ENCODE peak calls at places on chromosomes 3 and 15, in seven cellular contexts. One of them, this sample, is unnamed.

GRCh38 chr15:93152264-93152884 is 63.4 kb upstream of the RGMA start:
- DNase-seq in retinal pigment epithelial cell: no peak
- DNase-seq in tibial nerve: no peak
- DNase-seq in cardiac fibroblast: no peak
- DNase-seq in Caco-2: no peak
- DNase-seq in AG09319: no peak
- DNase-seq in Panc1: no peak
- DNase-seq in this sample: no peak

GRCh38 chr3:5699811-5700210 is 512.3 kb downstream of the EDEM1 start:
- DNase-seq in retinal pigment epithelial cell: no peak
- DNase-seq in tibial nerve: no peak
- DNase-seq in Caco-2: no peak
- DNase-seq in AG09319: no peak
- DNase-seq in Panc1: no peak
- DNase-seq in cardiac fibroblast: no peak
- DNase-seq in this sample: no peak

GRCh38 chr3:120274739-120275167 is 10.3 kb downstream of the GPR156 start:
- DNase-seq in retinal pigment epithelial cell: peak
- DNase-seq in AG09319: no peak
- DNase-seq in cardiac fibroblast: peak
- DNase-seq in tibial nerve: no peak
- DNase-seq in Caco-2: peak
- DNase-seq in Panc1: no peak
- DNase-seq in this sample: no peak

GRCh38 chr3:189458536-189458935 is 172.7 kb upstream of the TP63 start:
- DNase-seq in Panc1: no peak
- DNase-seq in retinal pigment epithelial cell: no peak
- DNase-seq in AG09319: no peak
- DNase-seq in Caco-2: no peak
- DNase-seq in tibial nerve: no peak
- DNase-seq in cardiac fibroblast: no peak
- DNase-seq in this sample: no peak

GRCh38 chr3:63344676-63345075 is 66.6 kb downstream of the SYNPR start:
- DNase-seq in Caco-2: no peak
- DNase-seq in Panc1: no peak
- DNase-seq in retinal pigment epithelial cell: no peak
- DNase-seq in cardiac fibroblast: no peak
- DNase-seq in tibial nerve: no peak
- DNase-seq in AG09319: no peak
- DNase-seq in this sample: no peak

GRCh38 chr3:114649331-114649730 is 355.5 kb downstream of the TIGIT start:
- DNase-seq in cardiac fibroblast: peak
- DNase-seq in tibial nerve: no peak
- DNase-seq in Caco-2: no peak
- DNase-seq in AG09319: no peak
- DNase-seq in Panc1: no peak
- DNase-seq in retinal pigment epithelial cell: no peak
- DNase-seq in this sample: no peak

GRCh38 chr15:39919740-39920509 is at the start of gene GPR176:
- DNase-seq in Panc1: no peak
- DNase-seq in Caco-2: peak
- DNase-seq in AG09319: peak
- DNase-seq in tibial nerve: peak
- DNase-seq in retinal pigment epithelial cell: no peak
- DNase-seq in cardiac fibroblast: peak
- DNase-seq in this sample: peak

GRCh38 chr3:51703026-51703775 is 3.7 kb upstream of the GRM2 start:
- DNase-seq in cardiac fibroblast: no peak
- DNase-seq in Caco-2: no peak
- DNase-seq in retinal pigment epithelial cell: no peak
- DNase-seq in Panc1: no peak
- DNase-seq in tibial nerve: no peak
- DNase-seq in AG09319: no peak
- DNase-seq in this sample: peak

GRCh38 chr3:179146911-179147570 is 1.1 kb upstream of the PIK3CA start:
- DNase-seq in tibial nerve: peak
- DNase-seq in cardiac fibroblast: peak
- DNase-seq in Panc1: peak
- DNase-seq in Caco-2: peak
- DNase-seq in AG09319: no peak
- DNase-seq in retinal pigment epithelial cell: no peak
- DNase-seq in this sample: no peak

GRCh38 chr3:184381261-184382224 is 1.7 kb downstream of the CHRD start:
- DNase-seq in retinal pigment epithelial cell: no peak
- DNase-seq in AG09319: no peak
- DNase-seq in Panc1: no peak
- DNase-seq in tibial nerve: no peak
- DNase-seq in Caco-2: no peak
- DNase-seq in cardiac fibroblast: no peak
- DNase-seq in this sample: no peak

GRCh38 chr3:122394173-122394572 is 10.2 kb downstream of the FAM162A start:
- DNase-seq in cardiac fibroblast: no peak
- DNase-seq in Panc1: no peak
- DNase-seq in retinal pigment epithelial cell: no peak
- DNase-seq in tibial nerve: no peak
- DNase-seq in AG09319: no peak
- DNase-seq in Caco-2: peak
- DNase-seq in this sample: no peak

GRCh38 chr3:50237133-50237651 is 1.2 kb downstream of the GNAI2 start:
- DNase-seq in Caco-2: no peak
- DNase-seq in cardiac fibroblast: peak
- DNase-seq in tibial nerve: no peak
- DNase-seq in Panc1: no peak
- DNase-seq in retinal pigment epithelial cell: no peak
- DNase-seq in AG09319: no peak
- DNase-seq in this sample: peak

GRCh38 chr3:105834768-105835167 is 34.0 kb downstream of the CBLB start:
- DNase-seq in tibial nerve: no peak
- DNase-seq in cardiac fibroblast: no peak
- DNase-seq in Caco-2: no peak
- DNase-seq in retinal pigment epithelial cell: no peak
- DNase-seq in Panc1: no peak
- DNase-seq in AG09319: no peak
- DNase-seq in this sample: no peak

GRCh38 chr15:99427668-99428361 is 138.0 kb upstream of the MEF2A start:
- DNase-seq in Panc1: no peak
- DNase-seq in Caco-2: no peak
- DNase-seq in cardiac fibroblast: no peak
- DNase-seq in tibial nerve: no peak
- DNase-seq in AG09319: no peak
- DNase-seq in retinal pigment epithelial cell: no peak
- DNase-seq in this sample: no peak

GRCh38 chr3:17357035-17357710 is 385.3 kb downstream of the TBC1D5 start:
- DNase-seq in Caco-2: no peak
- DNase-seq in cardiac fibroblast: no peak
- DNase-seq in retinal pigment epithelial cell: no peak
- DNase-seq in tibial nerve: no peak
- DNase-seq in AG09319: no peak
- DNase-seq in Panc1: no peak
- DNase-seq in this sample: no peak

GRCh38 chr15:92226020-92226612 is 167.6 kb upstream of the ST8SIA2 start:
- DNase-seq in tibial nerve: peak
- DNase-seq in retinal pigment epithelial cell: no peak
- DNase-seq in cardiac fibroblast: peak
- DNase-seq in Caco-2: peak
- DNase-seq in Panc1: no peak
- DNase-seq in AG09319: no peak
- DNase-seq in this sample: no peak

GRCh38 chr3:16366581-16366980 is 101.6 kb downstream of the OXNAD1 start:
- DNase-seq in cardiac fibroblast: no peak
- DNase-seq in retinal pigment epithelial cell: no peak
- DNase-seq in Panc1: no peak
- DNase-seq in tibial nerve: no peak
- DNase-seq in AG09319: no peak
- DNase-seq in Caco-2: no peak
- DNase-seq in this sample: no peak

GRCh38 chr15:93144477-93145270 is 55.7 kb upstream of the RGMA start:
- DNase-seq in Panc1: no peak
- DNase-seq in AG09319: no peak
- DNase-seq in cardiac fibroblast: no peak
- DNase-seq in tibial nerve: no peak
- DNase-seq in retinal pigment epithelial cell: no peak
- DNase-seq in Caco-2: no peak
- DNase-seq in this sample: no peak

GRCh38 chr15:58420579-58421043 is 11.2 kb upstream of the LIPC start:
- DNase-seq in retinal pigment epithelial cell: no peak
- DNase-seq in Panc1: no peak
- DNase-seq in AG09319: no peak
- DNase-seq in cardiac fibroblast: no peak
- DNase-seq in Caco-2: no peak
- DNase-seq in tibial nerve: no peak
- DNase-seq in this sample: no peak

GRCh38 chr15:71333839-71334238 is 218.6 kb downstream of the THSD4 start:
- DNase-seq in Panc1: no peak
- DNase-seq in Caco-2: no peak
- DNase-seq in retinal pigment epithelial cell: no peak
- DNase-seq in AG09319: no peak
- DNase-seq in tibial nerve: no peak
- DNase-seq in cardiac fibroblast: peak
- DNase-seq in this sample: no peak

GRCh38 chr3:183098538-183099025 is 714 bp downstream of the MCCC1 start:
- DNase-seq in cardiac fibroblast: peak
- DNase-seq in Panc1: no peak
- DNase-seq in tibial nerve: no peak
- DNase-seq in retinal pigment epithelial cell: no peak
- DNase-seq in Caco-2: no peak
- DNase-seq in AG09319: no peak
- DNase-seq in this sample: no peak

GRCh38 chr15:59691194-59691805 is 2.2 kb upstream of the BNIP2 start:
- DNase-seq in cardiac fibroblast: peak
- DNase-seq in Panc1: no peak
- DNase-seq in Caco-2: peak
- DNase-seq in retinal pigment epithelial cell: no peak
- DNase-seq in tibial nerve: peak
- DNase-seq in AG09319: no peak
- DNase-seq in this sample: no peak

GRCh38 chr15:80560601-80561025 is 134.5 kb upstream of the ABHD17C start:
- DNase-seq in cardiac fibroblast: no peak
- DNase-seq in retinal pigment epithelial cell: no peak
- DNase-seq in Caco-2: no peak
- DNase-seq in AG09319: no peak
- DNase-seq in tibial nerve: no peak
- DNase-seq in Panc1: no peak
- DNase-seq in this sample: no peak

GRCh38 chr15:66798426-66799061 is 96.5 kb downstream of the SMAD6 start:
- DNase-seq in retinal pigment epithelial cell: peak
- DNase-seq in Caco-2: no peak
- DNase-seq in Panc1: no peak
- DNase-seq in AG09319: no peak
- DNase-seq in cardiac fibroblast: peak
- DNase-seq in tibial nerve: no peak
- DNase-seq in this sample: no peak

GRCh38 chr3:197331131-197331530 is 32.7 kb upstream of the DLG1 start:
- DNase-seq in cardiac fibroblast: peak
- DNase-seq in Caco-2: no peak
- DNase-seq in retinal pigment epithelial cell: no peak
- DNase-seq in Panc1: no peak
- DNase-seq in AG09319: no peak
- DNase-seq in tibial nerve: no peak
- DNase-seq in this sample: no peak

GRCh38 chr3:152176241-152176640 is 92.5 kb upstream of the MBNL1 start:
- DNase-seq in Caco-2: no peak
- DNase-seq in Panc1: no peak
- DNase-seq in tibial nerve: no peak
- DNase-seq in AG09319: no peak
- DNase-seq in retinal pigment epithelial cell: no peak
- DNase-seq in cardiac fibroblast: peak
- DNase-seq in this sample: no peak

GRCh38 chr15:82641129-82641798 is 5.9 kb downstream of the CPEB1 start:
- DNase-seq in Caco-2: no peak
- DNase-seq in cardiac fibroblast: no peak
- DNase-seq in Panc1: no peak
- DNase-seq in tibial nerve: no peak
- DNase-seq in AG09319: no peak
- DNase-seq in retinal pigment epithelial cell: no peak
- DNase-seq in this sample: no peak

GRCh38 chr3:159928692-159929091 is 59.9 kb upstream of the IL12A start:
- DNase-seq in Panc1: peak
- DNase-seq in tibial nerve: no peak
- DNase-seq in Caco-2: no peak
- DNase-seq in AG09319: peak
- DNase-seq in cardiac fibroblast: peak
- DNase-seq in retinal pigment epithelial cell: peak
- DNase-seq in this sample: no peak

GRCh38 chr3:126399348-126399730 is 4.6 kb downstream of the CFAP100 start:
- DNase-seq in Panc1: no peak
- DNase-seq in retinal pigment epithelial cell: no peak
- DNase-seq in cardiac fibroblast: no peak
- DNase-seq in tibial nerve: no peak
- DNase-seq in Caco-2: no peak
- DNase-seq in AG09319: no peak
- DNase-seq in this sample: no peak

GRCh38 chr3:14371573-14372474 is 30.6 kb upstream of the SLC6A6 start:
- DNase-seq in Panc1: peak
- DNase-seq in AG09319: peak
- DNase-seq in Caco-2: peak
- DNase-seq in cardiac fibroblast: peak
- DNase-seq in tibial nerve: peak
- DNase-seq in retinal pigment epithelial cell: peak
- DNase-seq in this sample: peak
- TF ChIP-seq CTCF in Panc1: no peak
- TF ChIP-seq CTCF in AG09319: no peak
- TF ChIP-seq CTCF in Caco-2: no peak
- TF ChIP-seq CTCF in cardiac fibroblast: no peak
- TF ChIP-seq CTCF in tibial nerve: no peak
- TF ChIP-seq CTCF in retinal pigment epithelial cell: peak
- TF ChIP-seq CTCF in this sample: peak

DNA sequence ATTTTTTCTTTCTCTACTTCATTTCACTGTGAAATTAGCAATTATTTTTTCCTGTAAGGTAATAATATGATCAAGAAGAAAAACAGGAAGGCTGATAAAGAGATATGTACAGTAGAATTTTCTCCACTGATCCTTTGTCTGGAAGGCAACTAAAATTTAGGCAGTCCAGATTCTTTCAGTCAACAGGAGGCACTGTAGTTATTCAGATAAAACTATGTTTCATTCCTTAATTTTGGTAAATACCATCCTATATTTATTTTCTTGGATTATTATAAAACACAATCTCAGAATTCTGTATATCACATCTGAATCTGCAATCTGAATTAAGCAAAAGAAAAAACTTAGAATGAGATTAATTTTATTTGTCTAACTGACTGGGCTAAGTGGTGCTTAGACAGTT is 343.2 kb downstream of the LSAMP start:
- DNase-seq in AG09319: no peak
- DNase-seq in Caco-2: no peak
- DNase-seq in Panc1: no peak
- DNase-seq in cardiac fibroblast: no peak
- DNase-seq in retinal pigment epithelial cell: no peak
- DNase-seq in tibial nerve: no peak
- DNase-seq in this sample: no peak
- TF ChIP-seq CTCF in AG09319: no peak
- TF ChIP-seq CTCF in Caco-2: no peak
- TF ChIP-seq CTCF in Panc1: no peak
- TF ChIP-seq CTCF in cardiac fibroblast: no peak
- TF ChIP-seq CTCF in retinal pigment epithelial cell: no peak
- TF ChIP-seq CTCF in tibial nerve: no peak
- TF ChIP-seq CTCF in this sample: no peak

GRCh38 chr3:127820221-127820870 is 2.0 kb downstream of the MGLL start:
- DNase-seq in tibial nerve: peak
- DNase-seq in Caco-2: peak
- DNase-seq in retinal pigment epithelial cell: no peak
- DNase-seq in Panc1: no peak
- DNase-seq in AG09319: no peak
- DNase-seq in cardiac fibroblast: peak
- DNase-seq in this sample: peak
- TF ChIP-seq CTCF in tibial nerve: peak
- TF ChIP-seq CTCF in Caco-2: peak
- TF ChIP-seq CTCF in retinal pigment epithelial cell: no peak
- TF ChIP-seq CTCF in Panc1: no peak
- TF ChIP-seq CTCF in AG09319: peak
- TF ChIP-seq CTCF in cardiac fibroblast: peak
- TF ChIP-seq CTCF in this sample: no peak

GRCh38 chr3:165716592-165716991 is 120.6 kb downstream of the BCHE start:
- DNase-seq in retinal pigment epithelial cell: no peak
- DNase-seq in Caco-2: no peak
- DNase-seq in Panc1: no peak
- DNase-seq in tibial nerve: no peak
- DNase-seq in cardiac fibroblast: no peak
- DNase-seq in AG09319: no peak
- DNase-seq in this sample: no peak
- TF ChIP-seq CTCF in retinal pigment epithelial cell: no peak
- TF ChIP-seq CTCF in Caco-2: no peak
- TF ChIP-seq CTCF in Panc1: no peak
- TF ChIP-seq CTCF in tibial nerve: no peak
- TF ChIP-seq CTCF in cardiac fibroblast: no peak
- TF ChIP-seq CTCF in AG09319: no peak
- TF ChIP-seq CTCF in this sample: no peak

This sample was measured in lower lobe of right lung.